ENCODE peak calls at places on chromosomes 5 and 9, in four cellular contexts. One of them, this sample, is unnamed.
A peak's percentile ranks its signal among the peaks of the same experiment; 100 is the strongest.

GRCh38 chr5:176466245-176466871 is 18.2 kb downstream of the FAF2 start:
- DNase-seq in body of pancreas: no peak
- DNase-seq in mammary epithelial cell: peak; percentile 65
- DNase-seq in heart left ventricle: no peak
- DNase-seq in this sample: no peak

GRCh38 chr9:92278117-92278516 is 15.4 kb downstream of the IARS1 start:
- DNase-seq in heart left ventricle: no peak
- DNase-seq in mammary epithelial cell: peak; percentile 19
- DNase-seq in body of pancreas: no peak
- DNase-seq in this sample: no peak

GRCh38 chr9:96218821-96219614 is 83.0 kb downstream of the HSD17B3 start:
- DNase-seq in mammary epithelial cell: no peak
- DNase-seq in heart left ventricle: no peak
- DNase-seq in body of pancreas: no peak
- DNase-seq in this sample: no peak

GRCh38 chr5:1950708-1951103 is 68.0 kb upstream of the IRX4 start:
- DNase-seq in heart left ventricle: no peak
- DNase-seq in mammary epithelial cell: peak; percentile 74
- DNase-seq in body of pancreas: no peak
- DNase-seq in this sample: no peak

GRCh38 chr9:673966-674526 is 167.5 kb upstream of the DMRT1 start:
- DNase-seq in body of pancreas: no peak
- DNase-seq in heart left ventricle: no peak
- DNase-seq in mammary epithelial cell: peak; percentile 69
- DNase-seq in this sample: no peak

GRCh38 chr5:59491944-59492343 is 401.6 kb downstream of the PDE4D start:
- DNase-seq in mammary epithelial cell: no peak
- DNase-seq in body of pancreas: no peak
- DNase-seq in heart left ventricle: no peak
- DNase-seq in this sample: no peak

GRCh38 chr5:33479321-33479720 is 38.6 kb downstream of the TARS1 start:
- DNase-seq in heart left ventricle: no peak
- DNase-seq in body of pancreas: no peak
- DNase-seq in mammary epithelial cell: no peak
- DNase-seq in this sample: no peak

GRCh38 chr9:116247284-116247683 is 93.7 kb downstream of the PAPPA start:
- DNase-seq in body of pancreas: no peak
- DNase-seq in mammary epithelial cell: no peak
- DNase-seq in heart left ventricle: no peak
- DNase-seq in this sample: no peak

GRCh38 chr5:40166757-40167156 is 513.0 kb upstream of the PTGER4 start:
- DNase-seq in body of pancreas: no peak
- DNase-seq in mammary epithelial cell: no peak
- DNase-seq in heart left ventricle: no peak
- DNase-seq in this sample: no peak

GRCh38 chr9:95167998-95168397 is 149.5 kb downstream of the FANCC start:
- DNase-seq in body of pancreas: peak; percentile 70
- DNase-seq in heart left ventricle: peak; percentile 40
- DNase-seq in mammary epithelial cell: peak; percentile 81
- DNase-seq in this sample: no peak

DNA sequence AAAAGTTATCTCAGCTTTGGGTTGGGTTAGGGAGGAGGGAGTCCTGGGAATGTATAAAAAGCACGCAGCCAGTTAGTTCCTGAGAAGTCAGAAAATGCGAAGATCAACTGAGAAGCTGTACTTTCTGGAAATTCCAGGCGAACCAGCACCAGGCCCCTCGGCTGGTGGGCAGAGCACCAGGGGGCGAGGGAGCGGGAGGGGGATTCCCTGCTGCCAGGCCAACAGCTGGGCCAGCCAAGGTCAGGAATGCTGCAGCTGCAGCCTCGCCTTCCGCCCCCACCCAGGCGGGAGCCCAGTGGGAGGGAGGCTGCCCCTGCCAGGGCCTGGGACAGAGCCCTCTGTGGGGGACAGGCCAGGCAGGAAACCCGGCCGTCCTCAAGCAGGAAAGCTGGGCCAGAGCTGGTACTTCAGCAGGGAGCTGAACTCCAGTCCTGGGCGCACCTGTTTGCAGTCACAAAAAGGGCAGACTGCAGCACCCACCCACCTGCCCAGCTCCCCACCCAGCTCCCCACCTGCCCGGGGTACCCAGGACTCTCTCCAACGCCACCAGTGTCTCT is 35.5 kb downstream of the VAV2 start:
- DNase-seq in mammary epithelial cell: peak; percentile 5
- DNase-seq in body of pancreas: peak; percentile 86
- DNase-seq in heart left ventricle: no peak
- DNase-seq in this sample: peak; percentile 39
- H3K4me1 ChIP-seq in mammary epithelial cell: peaks cover 30% of the 10 kb centered on the region
- H3K4me1 ChIP-seq in body of pancreas: peaks cover 56% of the 10 kb centered on the region
- H3K4me1 ChIP-seq in heart left ventricle: peaks cover 51% of the 10 kb centered on the region
- H3K4me1 ChIP-seq in this sample: peaks cover 9% of the 10 kb centered on the region

DNA sequence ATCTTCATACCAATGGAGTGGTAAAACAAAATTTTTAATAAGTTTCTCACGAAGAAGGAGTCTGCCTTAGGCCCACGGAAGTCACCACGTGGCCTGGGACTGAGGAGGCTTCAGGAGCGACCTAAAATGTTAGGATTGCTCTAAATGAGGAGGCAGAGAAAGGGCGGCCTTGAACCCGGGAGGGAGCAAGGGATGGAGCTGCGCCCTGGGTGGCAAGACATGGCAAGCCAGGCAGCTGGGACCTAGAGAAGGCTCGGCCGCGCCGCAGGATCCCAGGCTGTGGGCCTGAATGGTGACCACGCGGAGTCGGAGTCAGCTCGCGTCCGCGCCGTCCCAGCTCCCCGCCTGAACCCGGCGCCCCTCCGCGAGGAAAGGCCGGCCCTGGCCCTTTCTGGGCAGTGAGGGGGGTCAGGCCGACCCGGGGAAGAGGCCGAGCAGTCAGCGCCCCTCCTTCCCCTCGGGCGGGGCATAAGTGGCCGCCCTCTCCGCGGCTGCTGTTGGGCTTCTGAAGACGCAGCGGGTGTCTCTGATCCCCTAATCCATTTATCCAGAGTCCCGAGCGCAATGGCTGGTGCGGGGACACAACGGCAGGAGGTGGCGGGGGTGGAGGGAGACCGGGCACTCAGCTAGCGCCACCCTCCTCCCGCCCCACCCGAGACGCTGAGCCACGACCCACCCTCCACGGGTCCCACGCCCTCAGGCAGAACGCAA is 10.6 kb downstream of the IRX1 start:
- DNase-seq in mammary epithelial cell: no peak
- DNase-seq in body of pancreas: no peak
- DNase-seq in heart left ventricle: no peak
- DNase-seq in this sample: no peak
- H3K4me3 ChIP-seq in mammary epithelial cell: peak overlapping the region; percentile 35
- H3K4me3 ChIP-seq in body of pancreas: no peak overlapping the region
- H3K4me3 ChIP-seq in heart left ventricle: no peak overlapping the region
- H3K4me3 ChIP-seq in this sample: no peak overlapping the region

DNA sequence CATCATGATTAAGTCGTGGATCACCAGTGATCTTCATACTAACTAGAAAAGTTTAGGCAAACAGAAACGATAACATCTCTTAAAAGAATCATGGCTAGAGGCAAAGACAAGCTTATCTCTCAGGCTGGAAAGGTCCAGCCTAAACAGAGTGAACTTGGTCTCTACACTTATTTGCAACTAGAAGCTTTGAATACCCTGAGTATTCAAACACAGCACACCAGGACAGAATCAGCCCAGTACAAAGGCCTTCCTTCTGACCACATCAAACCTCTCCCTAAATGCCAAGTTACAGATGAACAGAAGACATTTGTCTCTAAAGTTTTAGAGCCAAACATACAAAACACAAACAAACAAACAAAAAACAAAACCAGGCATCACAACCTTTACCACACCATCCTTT is 57.2 kb downstream of the ELAVL2 start:
- DNase-seq in heart left ventricle: no peak
- DNase-seq in mammary epithelial cell: no peak
- DNase-seq in body of pancreas: no peak
- DNase-seq in this sample: no peak
- H3K4me1 ChIP-seq in heart left ventricle: no peaks in the 10 kb centered on the region
- H3K4me1 ChIP-seq in mammary epithelial cell: peaks cover 53% of the 10 kb centered on the region
- H3K4me1 ChIP-seq in body of pancreas: no peaks in the 10 kb centered on the region
- H3K4me1 ChIP-seq in this sample: peaks cover 4% of the 10 kb centered on the region

DNA sequence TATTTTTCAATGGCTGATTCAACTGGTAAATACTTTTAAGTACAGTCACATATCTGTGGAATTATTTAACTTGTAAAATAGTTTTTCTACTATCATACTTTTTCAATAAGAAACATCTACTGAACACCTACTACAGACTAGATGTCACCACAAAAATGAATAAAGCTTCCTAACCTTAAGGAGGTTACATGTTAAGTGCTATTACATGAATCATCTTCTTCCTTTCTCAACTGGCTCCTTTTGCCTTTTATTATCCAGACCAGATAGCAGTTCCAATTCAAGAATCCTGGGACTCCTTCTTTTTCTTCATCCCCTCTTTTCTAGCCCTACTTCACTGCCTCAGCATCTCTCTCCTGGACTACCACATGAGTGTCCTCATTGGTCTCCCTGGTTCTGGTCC is 4.7 kb downstream of the PGGT1B start:
- DNase-seq in mammary epithelial cell: no peak
- DNase-seq in body of pancreas: no peak
- DNase-seq in heart left ventricle: no peak
- DNase-seq in this sample: no peak
- H3K4me3 ChIP-seq in mammary epithelial cell: no peak overlapping the region
- H3K4me3 ChIP-seq in body of pancreas: no peak overlapping the region
- H3K4me3 ChIP-seq in heart left ventricle: no peak overlapping the region
- H3K4me3 ChIP-seq in this sample: no peak overlapping the region

DNA sequence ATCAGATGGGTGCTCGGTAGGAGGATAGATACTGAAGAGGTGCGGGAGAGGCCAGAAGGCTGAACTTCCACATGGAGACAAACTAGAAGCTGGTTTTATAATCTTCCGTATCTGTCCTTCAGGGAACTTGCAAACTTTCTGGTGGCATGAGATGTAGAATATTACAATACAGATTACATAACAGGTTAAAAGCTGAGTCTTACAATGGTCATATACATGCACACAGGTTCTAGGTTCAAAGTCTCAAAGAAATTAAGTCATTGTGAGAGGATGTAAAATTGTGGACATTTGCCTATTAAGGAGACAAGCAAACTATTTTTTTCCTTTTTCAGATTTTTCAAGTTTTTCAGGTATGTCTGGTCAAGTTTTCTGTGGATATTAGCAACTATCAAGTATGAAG is 10.4 kb upstream of the ZSWIM6 start:
- DNase-seq in heart left ventricle: no peak
- DNase-seq in body of pancreas: no peak
- DNase-seq in mammary epithelial cell: no peak
- DNase-seq in this sample: no peak
- H3K4me1 ChIP-seq in heart left ventricle: peaks cover 11% of the 10 kb centered on the region
- H3K4me1 ChIP-seq in body of pancreas: peaks cover 12% of the 10 kb centered on the region
- H3K4me1 ChIP-seq in mammary epithelial cell: no peaks in the 10 kb centered on the region
- H3K4me1 ChIP-seq in this sample: no peaks in the 10 kb centered on the region

GRCh38 chr5:78648359-78649219 is at the start of gene LHFPL2:
- DNase-seq in body of pancreas: peak; percentile 87
- DNase-seq in heart left ventricle: peak; percentile 85
- DNase-seq in mammary epithelial cell: peak; percentile 64
- DNase-seq in this sample: peak; percentile 88

GRCh38 chr5:78647838-78648358 is 674 bp downstream of the LHFPL2 start:
- DNase-seq in mammary epithelial cell: peak; percentile 50
- DNase-seq in body of pancreas: peak; percentile 78
- DNase-seq in heart left ventricle: peak; percentile 71
- DNase-seq in this sample: peak; percentile 61

GRCh38 chr5:78649816-78650561 is 1.4 kb upstream of the LHFPL2 start:
- DNase-seq in body of pancreas: no peak
- DNase-seq in heart left ventricle: no peak
- DNase-seq in mammary epithelial cell: peak; percentile 38
- DNase-seq in this sample: no peak

GRCh38 chr5:78650562-78650930 is 2.0 kb upstream of the LHFPL2 start:
- DNase-seq in body of pancreas: no peak
- DNase-seq in heart left ventricle: no peak
- DNase-seq in mammary epithelial cell: no peak
- DNase-seq in this sample: no peak

GRCh38 chr5:78649220-78649700 is 688 bp upstream of the LHFPL2 start:
- DNase-seq in heart left ventricle: no peak
- DNase-seq in body of pancreas: peak; percentile 23
- DNase-seq in mammary epithelial cell: no peak
- DNase-seq in this sample: no peak
- H3K4me3 ChIP-seq in heart left ventricle: peak overlapping the region; percentile 50
- H3K4me3 ChIP-seq in body of pancreas: peak overlapping the region; percentile 84
- H3K4me3 ChIP-seq in mammary epithelial cell: peak overlapping the region; percentile 95
- H3K4me3 ChIP-seq in this sample: peak overlapping the region; percentile 67

GRCh38 chr5:150511641-150512367 is 3.9 kb downstream of the NDST1 start:
- DNase-seq in body of pancreas: peak; percentile 36
- DNase-seq in heart left ventricle: peak; percentile 63
- DNase-seq in mammary epithelial cell: peak; percentile 74
- DNase-seq in this sample: peak; percentile 38
- H3K4me1 ChIP-seq in body of pancreas: peaks cover 100% of the 10 kb centered on the region
- H3K4me1 ChIP-seq in heart left ventricle: peaks cover 100% of the 10 kb centered on the region
- H3K4me1 ChIP-seq in mammary epithelial cell: peaks cover 52% of the 10 kb centered on the region
- H3K4me1 ChIP-seq in this sample: peaks cover 88% of the 10 kb centered on the region

DNA sequence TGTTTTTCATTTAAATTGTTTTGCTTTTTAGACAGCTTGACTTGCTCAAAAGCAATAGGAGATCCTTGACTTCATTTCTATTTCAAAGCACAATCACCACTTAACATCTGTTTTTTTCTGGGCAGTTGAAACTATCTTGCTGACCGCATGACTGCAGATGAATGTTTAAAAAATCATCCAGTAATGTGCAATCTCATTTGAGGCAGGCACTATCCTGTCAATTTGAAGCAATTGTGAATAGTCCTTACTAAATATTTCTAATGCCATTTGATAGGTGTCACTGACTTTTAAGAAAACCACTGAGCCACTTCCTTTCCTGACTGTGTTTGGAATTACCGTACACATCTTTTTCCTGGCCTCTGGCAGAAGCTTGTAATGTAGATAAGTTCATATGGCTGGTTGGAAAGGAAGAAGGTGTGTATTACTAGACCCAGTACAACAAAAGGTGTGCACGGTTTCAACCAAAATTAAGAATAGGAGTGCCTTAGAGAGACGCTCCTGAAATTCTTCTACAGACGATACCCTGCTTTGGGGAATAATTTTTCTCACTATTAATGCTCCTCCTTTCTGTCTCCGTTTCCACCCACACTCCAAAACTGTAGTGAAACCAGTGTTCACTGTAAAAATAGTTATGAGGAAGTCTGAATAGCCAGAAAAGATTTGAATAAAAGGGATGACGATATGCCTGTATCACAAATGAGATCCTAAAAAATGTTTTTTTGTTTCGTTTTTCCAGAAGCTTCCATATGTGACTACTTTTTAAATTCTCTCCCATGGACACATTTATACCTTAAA is 136.7 kb upstream of the MOCS2 start:
- DNase-seq in heart left ventricle: no peak
- DNase-seq in mammary epithelial cell: peak; percentile 93
- DNase-seq in body of pancreas: no peak
- DNase-seq in this sample: no peak
- H3K4me3 ChIP-seq in heart left ventricle: no peak overlapping the region
- H3K4me3 ChIP-seq in mammary epithelial cell: no peak overlapping the region
- H3K4me3 ChIP-seq in body of pancreas: no peak overlapping the region
- H3K4me3 ChIP-seq in this sample: no peak overlapping the region